ENCODE peak calls at places on chromosomes 16 and 17, in six cellular contexts. M, O, J, Q, D and A are unnamed samples.

GRCh38 chr17:8696456-8696855 is 48.2 kb downstream of the CCDC42 start:
- DNase-seq in M (no peak), O (no peak), J (no peak), Q (no peak), D (no peak), A (no peak)

GRCh38 chr17:67578058-67578457 is 139.7 kb upstream of the NOL11 start:
- DNase-seq in M (peak), O (no peak), J (no peak), Q (no peak), D (no peak), A (peak)

GRCh38 chr17:17417718-17418151 is 59.1 kb upstream of the MED9 start:
- DNase-seq in M (no peak), O (peak), J (no peak), Q (no peak), D (no peak), A (no peak)

GRCh38 chr16:70391881-70392481 is 45.3 kb downstream of the DDX19A start:
- DNase-seq in M (no peak), O (no peak), J (no peak), Q (no peak), D (no peak), A (no peak)

GRCh38 chr17:15361151-15361550 is 19.8 kb upstream of the TEKT3 start:
- DNase-seq in M (no peak), O (no peak), J (no peak), Q (no peak), D (no peak), A (no peak)

GRCh38 chr17:65953316-65954147 is 238.4 kb downstream of the CEP112 start:
- DNase-seq in M (peak), O (no peak), J (no peak), Q (no peak), D (no peak), A (no peak)

GRCh38 chr17:64443086-64443760 is 5.7 kb upstream of the MILR1 start:
- DNase-seq in M (no peak), O (no peak), J (no peak), Q (no peak), D (no peak), A (no peak)

GRCh38 chr17:58382108-58382884 is 30.3 kb upstream of the SUPT4H1 start:
- DNase-seq in M (no peak), O (no peak), J (no peak), Q (no peak), D (no peak), A (no peak)

GRCh38 chr17:15185625-15185991 is 79.5 kb downstream of the PMP22 start:
- DNase-seq in M (no peak), O (peak), J (peak), Q (no peak), D (peak), A (no peak)

GRCh38 chr17:58417300-58418092 is at the start of gene RNF43:
- DNase-seq in M (peak), O (peak), J (peak), Q (peak), D (peak), A (peak)

GRCh38 chr17:81741594-81742452 is 29.7 kb downstream of the SLC25A10 start:
- DNase-seq in M (no peak), O (no peak), J (no peak), Q (no peak), D (no peak), A (no peak)

GRCh38 chr17:70517808-70518207 is 348.5 kb downstream of the KCNJ2 start:
- DNase-seq in M (no peak), O (no peak), J (no peak), Q (no peak), D (no peak), A (no peak)

GRCh38 chr17:28612936-28613872 is 781 bp downstream of the RSKR start:
- DNase-seq in M (peak), O (peak), J (no peak), Q (no peak), D (no peak), A (peak)

GRCh38 chr17:63113167-63113566 is 147.1 kb downstream of the TANC2 start:
- DNase-seq in M (peak), O (no peak), J (no peak), Q (no peak), D (no peak), A (no peak)

GRCh38 chr17:63120406-63120805 is 154.4 kb downstream of the TANC2 start:
- DNase-seq in M (no peak), O (no peak), J (no peak), Q (no peak), D (no peak), A (no peak)

GRCh38 chr17:63117431-63117830 is 151.4 kb downstream of the TANC2 start:
- DNase-seq in M (no peak), O (no peak), J (no peak), Q (no peak), D (no peak), A (no peak)

GRCh38 chr17:63116228-63116627 is 150.2 kb downstream of the TANC2 start:
- DNase-seq in M (peak), O (no peak), J (no peak), Q (no peak), D (no peak), A (no peak)

GRCh38 chr17:63116967-63117366 is 150.9 kb downstream of the TANC2 start:
- DNase-seq in M (peak), O (no peak), J (peak), Q (peak), D (no peak), A (no peak)
- TF ChIP-seq CTCF in M (no peak), O (no peak), J (no peak), Q (no peak), D (no peak), A (no peak)

DNA sequence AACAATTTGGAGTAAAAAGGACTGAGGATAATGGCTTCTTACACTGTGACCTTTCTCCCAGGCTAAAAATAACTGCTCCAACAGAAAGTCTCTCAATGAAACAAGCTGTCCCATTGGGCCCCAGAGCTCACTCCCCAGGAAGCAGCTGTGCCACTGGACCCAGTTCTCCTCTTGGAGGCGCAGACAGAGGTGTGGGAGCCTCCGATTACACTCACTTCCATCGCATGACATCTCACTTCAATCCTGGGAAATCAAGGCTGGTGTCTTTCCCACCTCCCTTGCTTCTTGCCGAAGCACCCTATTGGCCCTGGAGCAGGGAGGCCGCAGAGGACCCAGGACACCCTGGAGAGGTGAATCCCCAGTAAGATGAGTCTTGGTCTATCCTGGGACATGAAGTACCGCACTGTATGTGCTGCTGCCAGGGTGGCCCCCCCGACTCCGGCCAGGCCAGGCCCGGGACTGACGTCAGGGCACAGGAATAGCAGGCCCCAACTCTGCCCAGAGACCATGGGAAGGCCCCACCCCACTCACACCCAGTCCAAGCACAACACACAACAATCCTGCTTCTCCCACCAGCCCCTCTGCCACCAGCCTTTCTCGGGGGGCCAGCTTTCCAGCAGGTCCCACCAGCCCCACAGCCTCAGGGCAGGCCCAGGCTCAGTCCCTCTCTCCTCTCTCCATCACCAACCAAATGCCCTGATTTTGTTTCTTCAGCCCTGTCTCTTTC is 29.5 kb downstream of the SRL start:
- DNase-seq in M (no peak), O (no peak), J (no peak), Q (no peak), D (no peak), A (no peak)
- TF ChIP-seq CTCF in M (no peak), O (no peak), J (no peak), Q (no peak), D (no peak), A (no peak)

GRCh38 chr16:68436581-68436980 is 11.7 kb downstream of the SMPD3 start:
- DNase-seq in M (peak), O (no peak), J (no peak), Q (no peak), D (no peak), A (no peak)
- TF ChIP-seq CTCF in M (peak), O (no peak), J (no peak), Q (no peak), D (no peak), A (peak)

DNA sequence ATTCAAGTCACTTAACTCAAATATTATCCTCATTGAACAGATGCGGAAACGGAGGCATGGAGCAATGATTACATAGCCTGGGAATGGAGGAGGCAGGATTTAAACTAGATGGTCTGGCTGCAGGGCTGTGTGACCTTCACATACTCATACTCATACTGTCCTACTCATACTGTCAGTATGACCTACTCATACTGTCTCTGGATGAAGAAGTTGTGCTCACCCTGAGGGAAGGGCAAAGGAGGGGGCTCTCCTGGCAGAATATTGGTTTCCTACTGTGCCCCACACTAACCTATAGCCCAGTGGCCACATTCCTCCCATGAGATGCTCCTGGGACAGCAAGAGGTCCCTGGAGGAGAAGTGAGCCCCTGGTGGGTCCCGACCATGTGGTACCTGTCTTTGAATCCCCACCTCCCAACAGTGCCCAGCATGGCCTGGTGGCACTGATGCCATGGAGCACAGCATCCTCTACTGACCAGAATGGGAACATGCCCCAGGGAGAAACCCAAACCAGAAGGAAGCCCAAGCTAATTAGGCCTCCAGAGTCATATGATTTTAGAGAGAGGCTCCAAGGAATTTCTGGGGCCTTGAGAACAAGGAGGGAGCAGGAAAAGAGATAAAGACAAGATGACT is 197.3 kb upstream of the SDK2 start:
- DNase-seq in M (peak), O (peak), J (no peak), Q (no peak), D (no peak), A (no peak)
- TF ChIP-seq CTCF in M (peak), O (peak), J (no peak), Q (peak), D (no peak), A (peak)

GRCh38 chr17:79844869-79845600 is 5.8 kb upstream of the CBX4 start:
- DNase-seq in M (peak), O (peak), J (peak), Q (peak), D (no peak), A (peak)
- TF ChIP-seq CTCF in M (peak), O (peak), J (peak), Q (peak), D (peak), A (peak)

GRCh38 chr16:17206712-17207111 is 264.0 kb downstream of the XYLT1 start:
- DNase-seq in M (no peak), O (no peak), J (no peak), Q (no peak), D (no peak), A (no peak)

GRCh38 chr16:17215306-17215705 is 255.5 kb downstream of the XYLT1 start:
- DNase-seq in M (no peak), O (no peak), J (no peak), Q (no peak), D (no peak), A (no peak)

GRCh38 chr16:17213025-17213424 is 257.7 kb downstream of the XYLT1 start:
- DNase-seq in M (no peak), O (no peak), J (no peak), Q (no peak), D (no peak), A (no peak)

GRCh38 chr16:17213974-17214373 is 256.8 kb downstream of the XYLT1 start:
- DNase-seq in M (no peak), O (no peak), J (no peak), Q (no peak), D (no peak), A (no peak)

DNA sequence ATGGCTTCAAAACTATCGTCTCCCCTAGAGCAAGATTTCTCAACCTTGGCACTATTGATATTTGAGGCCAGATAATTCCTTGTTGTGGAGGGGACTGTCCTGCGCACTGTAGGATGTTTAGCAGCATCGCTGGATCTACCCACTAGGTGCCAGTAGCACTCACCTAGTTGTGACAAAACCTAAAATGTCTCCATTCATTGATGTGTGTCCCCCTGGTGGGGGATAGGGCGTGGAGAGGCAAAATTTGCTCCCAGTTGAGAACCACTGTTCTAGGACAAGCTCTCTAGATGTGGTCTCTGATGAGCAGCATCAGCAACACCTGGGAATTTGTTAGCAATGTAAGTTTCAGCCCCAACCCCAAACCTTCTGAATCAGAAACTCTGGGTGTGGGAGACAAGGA is 259.0 kb downstream of the XYLT1 start:
- DNase-seq in M (peak), O (no peak), J (no peak), Q (no peak), D (no peak), A (no peak)
- TF ChIP-seq CTCF in M (peak), O (peak), J (no peak), Q (no peak), D (no peak), A (peak)

GRCh38 chr16:28193530-28194423 is 18.0 kb downstream of the XPO6 start:
- DNase-seq in M (no peak), O (no peak), J (no peak), Q (no peak), D (peak), A (no peak)

GRCh38 chr16:28195859-28196258 is 15.9 kb downstream of the XPO6 start:
- DNase-seq in M (no peak), O (no peak), J (no peak), Q (no peak), D (no peak), A (no peak)

GRCh38 chr16:28191364-28191985 is 20.3 kb downstream of the XPO6 start:
- DNase-seq in M (no peak), O (no peak), J (no peak), Q (no peak), D (no peak), A (no peak)

GRCh38 chr16:28196331-28196987 is 15.3 kb downstream of the XPO6 start:
- DNase-seq in M (no peak), O (no peak), J (no peak), Q (no peak), D (no peak), A (no peak)

DNA sequence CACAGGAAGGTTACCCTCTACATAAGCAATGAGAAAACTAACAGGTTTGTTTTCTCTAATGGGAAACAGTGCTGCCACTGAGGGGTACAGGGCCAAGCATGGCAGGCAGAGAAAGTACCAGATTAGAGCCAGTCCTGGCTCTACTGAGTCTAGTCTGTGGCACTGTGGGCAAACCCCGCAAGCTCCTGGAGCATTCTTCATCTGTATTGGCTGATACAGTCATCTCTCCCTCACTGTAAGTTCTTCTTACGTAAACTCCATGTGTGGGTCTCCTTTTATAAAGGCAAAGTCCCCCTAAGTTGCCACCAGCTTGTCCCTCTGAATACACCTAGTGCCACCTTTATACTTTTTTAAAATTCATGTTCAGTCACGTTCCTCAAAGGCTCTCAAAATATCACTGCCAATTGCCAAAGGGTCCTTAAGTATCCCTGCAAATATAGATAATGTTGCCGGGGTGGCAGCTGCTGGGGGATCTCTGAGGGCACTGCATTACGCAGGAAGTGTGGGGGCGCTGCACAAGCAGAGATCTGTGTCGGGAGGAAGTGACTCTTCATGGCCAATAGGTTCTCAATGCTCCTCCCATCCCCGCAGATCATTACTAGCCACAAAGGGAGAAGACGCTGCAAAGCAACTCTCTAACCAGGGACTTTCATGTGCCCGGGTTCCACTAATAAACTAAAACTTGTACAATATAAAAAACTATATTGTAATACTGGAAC is 18.8 kb downstream of the XPO6 start:
- DNase-seq in M (no peak), O (peak), J (no peak), Q (no peak), D (no peak), A (no peak)
- TF ChIP-seq CTCF in M (no peak), O (no peak), J (no peak), Q (no peak), D (no peak), A (no peak)

GRCh38 chr17:40362696-40363479 is 1.6 kb downstream of the GJD3 start:
- DNase-seq in M (peak), O (peak), J (peak), Q (peak), D (no peak), A (peak)
- TF ChIP-seq CTCF in M (peak), O (peak), J (peak), Q (peak), D (peak), A (peak)

GRCh38 chr17:74098378-74099024 is 105.0 kb upstream of the RPL38 start:
- DNase-seq in M (no peak), O (no peak), J (no peak), Q (no peak), D (no peak), A (no peak)
- TF ChIP-seq CTCF in M (no peak), O (no peak), J (no peak), Q (no peak), D (no peak), A (no peak)

GRCh38 chr17:44187131-44187899 is 543 bp downstream of the TMUB2 start:
- DNase-seq in M (no peak), O (no peak), J (no peak), Q (peak), D (no peak), A (no peak)

GRCh38 chr17:44184212-44184810 is 2.5 kb upstream of the TMUB2 start:
- DNase-seq in M (no peak), O (no peak), J (no peak), Q (no peak), D (no peak), A (no peak)

GRCh38 chr17:44183024-44183423 is 3.7 kb upstream of the TMUB2 start:
- DNase-seq in M (no peak), O (no peak), J (no peak), Q (no peak), D (no peak), A (no peak)

GRCh38 chr17:44188757-44189403 is 2.1 kb downstream of the TMUB2 start:
- DNase-seq in M (no peak), O (no peak), J (no peak), Q (no peak), D (no peak), A (no peak)

DNA sequence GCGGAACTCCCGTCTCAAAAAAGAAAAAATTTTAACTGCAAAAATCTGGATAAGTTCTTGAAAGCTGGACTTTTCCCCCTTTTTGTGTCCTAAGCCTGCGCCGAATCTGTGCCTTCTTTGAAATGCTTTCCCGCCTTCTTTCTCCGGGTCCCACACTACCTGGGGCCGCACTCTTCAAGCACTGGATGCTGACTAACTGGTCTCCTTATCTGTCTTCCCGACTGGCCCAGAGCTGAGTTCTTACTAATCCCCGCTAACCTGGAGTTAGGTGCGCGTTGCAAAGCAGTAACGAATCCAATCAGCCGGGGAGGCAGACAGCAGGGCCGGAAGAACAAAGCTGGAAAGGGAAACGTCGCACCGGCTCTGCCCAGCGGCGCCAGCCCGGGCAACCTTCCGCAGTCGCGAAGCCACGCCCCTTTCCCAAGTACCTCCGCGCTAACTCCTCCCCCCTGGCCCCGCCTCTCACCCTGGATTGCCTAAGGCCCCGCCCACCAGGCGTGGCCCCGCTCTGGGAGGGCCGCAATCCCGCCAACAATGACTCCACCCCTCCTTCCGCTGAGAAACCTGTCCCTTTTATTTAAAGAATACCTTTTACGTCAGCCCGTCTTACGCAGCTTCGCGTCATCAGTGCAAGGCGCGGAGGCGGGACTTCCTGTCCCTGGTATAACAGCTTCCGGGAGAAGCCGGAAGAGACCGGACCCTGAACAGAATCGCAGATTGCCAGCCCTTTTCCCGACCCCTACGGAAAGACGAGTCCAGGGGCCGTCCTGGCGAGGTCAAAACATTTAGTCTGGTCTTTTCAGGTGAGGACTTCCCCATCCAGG is at the start of gene TMUB2:
- DNase-seq in M (peak), O (peak), J (peak), Q (peak), D (peak), A (peak)
- TF ChIP-seq CTCF in M (no peak), O (no peak), J (no peak), Q (peak), D (no peak), A (no peak)